ENCODE peak calls at places on chromosomes 4 and X, in eight cellular contexts. K is CD4-positive, CD25-positive, alpha-beta regulatory T cell; J is head of caudate nucleus; N is COR-L47; R is nephron progenitor cell; C is myocyte; S is SK-MEL-5; W is HS-5. Z is an unnamed sample.

GRCh38 chrX:11273544-11273943 is 19.7 kb upstream of the AMELX start:
- DNase-seq in K (no peak), S (no peak), J (no peak), R (no peak), N (no peak), C (no peak), W (no peak), Z (no peak)

GRCh38 chrX:86061407-86061806 is 14.0 kb upstream of the CHM start:
- DNase-seq in R (no peak), W (no peak), C (no peak), N (no peak), K (no peak), S (no peak), J (no peak), Z (no peak)

GRCh38 chr4:184148871-184149637 is 68.6 kb downstream of the ENPP6 start:
- DNase-seq in W (no peak), C (no peak), K (no peak), J (no peak), S (no peak), R (no peak), N (no peak), Z (no peak)

GRCh38 chrX:35842657-35843056 is 44.5 kb downstream of the MAGEB16 start:
- DNase-seq in S (no peak), K (no peak), W (no peak), C (no peak), R (no peak), J (no peak), N (no peak), Z (no peak)

GRCh38 chrX:70908541-70908940 is at the start of gene TEX11:
- DNase-seq in K (no peak), N (no peak), W (no peak), J (no peak), R (no peak), C (no peak), S (no peak), Z (no peak)

GRCh38 chr4:121777625-121778024 is 12.7 kb upstream of the SMIM43 start:
- DNase-seq in R (no peak), K (no peak), W (no peak), N (no peak), J (no peak), C (no peak), S (no peak), Z (no peak)

GRCh38 chr4:71229477-71230257 is 109.2 kb upstream of the SLC4A4 start:
- DNase-seq in C (peak; percentile 74), R (peak; percentile 24), N (peak; percentile 34), S (peak; percentile 63), J (peak; percentile 17), W (no peak), K (no peak), Z (no peak)

GRCh38 chrX:79268788-79269187 is 98.3 kb downstream of the ITM2A start:
- DNase-seq in C (no peak), W (no peak), K (no peak), R (no peak), N (no peak), S (no peak), J (no peak), Z (no peak)

GRCh38 chr4:10260777-10261176 is 144.2 kb upstream of the WDR1 start:
- DNase-seq in K (no peak), J (no peak), R (no peak), S (no peak), N (no peak), W (no peak), C (peak; percentile 10), Z (no peak)

GRCh38 chrX:42943051-42943450 is 165.1 kb upstream of the PPP1R2C start:
- DNase-seq in S (no peak), C (no peak), R (no peak), J (no peak), W (no peak), N (no peak), K (no peak), Z (no peak)

GRCh38 chrX:111199505-111199904 is 70.8 kb downstream of the CAPN6 start:
- DNase-seq in R (no peak), J (no peak), N (no peak), C (no peak), W (no peak), S (no peak), K (no peak), Z (no peak)

GRCh38 chrX:20363003-20363674 is 96.4 kb upstream of the RPS6KA3 start:
- DNase-seq in N (no peak), C (peak; percentile 79), R (no peak), J (no peak), S (no peak), W (no peak), K (no peak), Z (no peak)

GRCh38 chr4:176270669-176271068 is 1.6 kb upstream of the ASB5 start:
- DNase-seq in C (peak; percentile 99), K (no peak), W (peak; percentile 96), R (peak; percentile 4), J (no peak), N (no peak), S (peak; percentile 46), Z (no peak)

GRCh38 chr4:142297313-142297712 is 548.8 kb downstream of the INPP4B start:
- DNase-seq in W (no peak), N (no peak), R (no peak), C (no peak), S (no peak), K (no peak), J (no peak), Z (no peak)

GRCh38 chr4:153900426-153900825 is 111.5 kb upstream of the SFRP2 start:
- DNase-seq in R (no peak), K (no peak), N (no peak), C (no peak), J (no peak), W (no peak), S (no peak), Z (no peak)

GRCh38 chr4:78645853-78646757 is 94.5 kb downstream of the ANXA3 start:
- DNase-seq in S (peak; percentile 13), J (no peak), C (peak; percentile 83), W (peak; percentile 93), K (no peak), N (no peak), R (no peak), Z (no peak)

GRCh38 chr4:144750348-144750747 is 104.4 kb downstream of the HHIP start:
- DNase-seq in K (no peak), J (no peak), R (no peak), N (peak; percentile 68), W (no peak), S (no peak), C (no peak), Z (no peak)

GRCh38 chrX:15956684-15957083 is 102.1 kb upstream of the AP1S2 start:
- DNase-seq in S (no peak), K (no peak), R (no peak), N (no peak), C (no peak), J (no peak), W (no peak), Z (no peak)

GRCh38 chr4:158769175-158769831 is 477 bp downstream of the FNIP2 start:
- DNase-seq in R (peak; percentile 51), S (no peak), K (peak; percentile 41), N (peak; percentile 32), J (peak; percentile 31), W (no peak), C (no peak), Z (peak; percentile 4)

GRCh38 chrX:22247169-22247568 is 25.5 kb upstream of the CBLL2 start:
- DNase-seq in R (no peak), K (no peak), C (no peak), W (peak; percentile 24), N (no peak), S (no peak), J (no peak), Z (no peak)

GRCh38 chr4:114250439-114250891 is 271.0 kb upstream of the ARSJ start:
- DNase-seq in S (no peak), J (no peak), R (no peak), W (no peak), N (no peak), C (no peak), K (no peak), Z (no peak)

GRCh38 chr4:126772662-126773061 is 860.1 kb upstream of the INTU start:
- DNase-seq in N (no peak), W (no peak), R (no peak), K (no peak), C (peak; percentile 83), S (no peak), J (no peak), Z (no peak)

GRCh38 chr4:36244257-36245084 is at the start of gene ARAP2:
- DNase-seq in R (peak; percentile 59), N (peak; percentile 56), C (no peak), W (no peak), K (peak; percentile 74), S (peak; percentile 50), J (peak; percentile 67), Z (peak; percentile 77)

GRCh38 chr4:150867148-150867547 is 147.9 kb downstream of the LRBA start:
- DNase-seq in W (peak; percentile 65), J (no peak), S (peak; percentile 87), R (peak; percentile 33), N (peak; percentile 88), K (peak; percentile 75), C (peak; percentile 85), Z (peak; percentile 34)

GRCh38 chrX:68462197-68462596 is 28.9 kb upstream of the OPHN1 start:
- DNase-seq in S (peak; percentile 4), C (no peak), J (no peak), N (no peak), R (no peak), W (peak; percentile 33), K (no peak), Z (no peak)

GRCh38 chr4:87007345-87008181 is 72.8 kb downstream of the AFF1 start:
- DNase-seq in N (peak; percentile 39), S (peak; percentile 54), W (no peak), C (peak; percentile 62), R (peak; percentile 70), J (peak; percentile 68), K (no peak), Z (no peak)

GRCh38 chrX:107298276-107298675 is 91.9 kb downstream of the DNAAF6 start:
- DNase-seq in J (no peak), S (no peak), R (no peak), W (no peak), C (no peak), N (no peak), K (no peak), Z (no peak)

GRCh38 chr4:85825937-85826678 is 351.2 kb downstream of the ARHGAP24 start:
- DNase-seq in C (peak; percentile 91), N (peak; percentile 35), S (peak; percentile 75), W (no peak), R (peak; percentile 43), K (no peak), J (no peak), Z (no peak)

GRCh38 chr4:150906987-150907633 is 108.0 kb downstream of the LRBA start:
- DNase-seq in K (no peak), R (no peak), C (no peak), W (no peak), J (no peak), S (peak; percentile 23), N (no peak), Z (no peak)

GRCh38 chr4:4677825-4678522 is 136.1 kb upstream of the STX18 start:
- DNase-seq in S (peak; percentile 41), R (peak; percentile 54), C (no peak), K (no peak), N (no peak), W (no peak), J (peak; percentile 16), Z (no peak)